ENCODE peak calls at places on chromosome 14, in five cellular contexts. C is HL-60, P is GM12878, H is SK-N-SH, A is suprapubic skin. D is an unnamed sample.
A peak's percentile ranks its signal among the peaks of the same experiment; 100 is the strongest.

GRCh38 chr14:51310453-51311074 is 70.5 kb downstream of the TMX1 start:
- DNase-seq in C (no peak), P (no peak), H (peak; percentile 10), A (no peak), D (no peak)

GRCh38 chr14:99234982-99235491 is 37.0 kb downstream of the BCL11B start:
- DNase-seq in C (no peak), P (no peak), H (no peak), A (no peak), D (no peak)

GRCh38 chr14:28157887-28158791 is 608.4 kb upstream of the FOXG1 start:
- DNase-seq in C (no peak), P (no peak), H (peak; percentile 12), A (no peak), D (no peak)

GRCh38 chr14:105891631-105892452 is 365.5 kb downstream of the TMEM121 start:
- DNase-seq in C (no peak), P (no peak), H (no peak), A (peak; percentile 76), D (peak; percentile 17)

GRCh38 chr14:104968153-104968527 is 10.0 kb downstream of the AHNAK2 start:
- DNase-seq in C (no peak), P (no peak), H (peak; percentile 75), A (peak; percentile 90), D (peak; percentile 45)

GRCh38 chr14:50772361-50772760 is 58.6 kb downstream of the NIN start:
- DNase-seq in C (no peak), P (no peak), H (no peak), A (no peak), D (no peak)

GRCh38 chr14:71163842-71164500 is 256.7 kb downstream of the PCNX1 start:
- DNase-seq in C (no peak), P (no peak), H (no peak), A (peak; percentile 49), D (no peak)

GRCh38 chr14:56300495-56300894 is 182.3 kb downstream of the PELI2 start:
- DNase-seq in C (no peak), P (no peak), H (no peak), A (no peak), D (no peak)

GRCh38 chr14:105392161-105393090 is 5.9 kb upstream of the TEX22 start:
- DNase-seq in C (no peak), P (no peak), H (no peak), A (peak; percentile 68), D (no peak)

GRCh38 chr14:54589076-54589475 is 22.1 kb downstream of the SAMD4A start:
- DNase-seq in C (no peak), P (no peak), H (no peak), A (no peak), D (no peak)

GRCh38 chr14:50605776-50606175 is 45.8 kb downstream of the ATL1 start:
- DNase-seq in C (no peak), P (no peak), H (no peak), A (no peak), D (no peak)

GRCh38 chr14:19895282-19895681 is 20.3 kb downstream of the OR4K2 start:
- DNase-seq in C (no peak), P (no peak), H (no peak), A (no peak), D (no peak)

GRCh38 chr14:101480747-101481530 is 80.4 kb upstream of the DIO3 start:
- DNase-seq in C (no peak), P (no peak), H (no peak), A (peak; percentile 67), D (peak; percentile 15)

GRCh38 chr14:54428527-54428926 is 12.6 kb downstream of the CNIH1 start:
- DNase-seq in C (no peak), P (no peak), H (no peak), A (no peak), D (no peak)

GRCh38 chr14:82720931-82721330 is 1187.3 kb upstream of the SEL1L start:
- DNase-seq in C (no peak), P (no peak), H (no peak), A (no peak), D (no peak)

GRCh38 chr14:24032727-24033418 is 18.9 kb upstream of the CARMIL3 start:
- DNase-seq in C (peak; percentile 93), P (no peak), H (no peak), A (no peak), D (peak; percentile 49)

GRCh38 chr14:50834802-50835276 is 3.9 kb upstream of the NIN start:
- DNase-seq in C (no peak), P (no peak), H (no peak), A (no peak), D (no peak)

GRCh38 chr14:102500190-102500661 is 9.3 kb downstream of the ANKRD9 start:
- DNase-seq in C (no peak), P (no peak), H (no peak), A (no peak), D (no peak)

GRCh38 chr14:54667026-54667744 is 100.3 kb downstream of the SAMD4A start:
- DNase-seq in C (no peak), P (no peak), H (no peak), A (no peak), D (no peak)

GRCh38 chr14:46490150-46490769 is 161.3 kb downstream of the RPL10L start:
- DNase-seq in C (no peak), P (peak; percentile 52), H (no peak), A (no peak), D (no peak)

GRCh38 chr14:104267895-104268294 is 129.5 kb downstream of the KIF26A start:
- DNase-seq in C (no peak), P (no peak), H (no peak), A (no peak), D (peak; percentile 15)

GRCh38 chr14:92397140-92397815 is 74.3 kb downstream of the SLC24A4 start:
- DNase-seq in C (no peak), P (no peak), H (no peak), A (no peak), D (no peak)

GRCh38 chr14:32259368-32260013 is 56.4 kb upstream of the RNU6-8 start:
- DNase-seq in C (no peak), P (peak; percentile 66), H (peak; percentile 58), A (no peak), D (no peak)

GRCh38 chr14:105069887-105070759 is 4.9 kb upstream of the GPR132 start:
- DNase-seq in C (peak; percentile 93), P (peak; percentile 98), H (no peak), A (peak; percentile 80), D (no peak)

GRCh38 chr14:101969480-101969879 is 5.1 kb downstream of the DYNC1H1 start:
- DNase-seq in C (no peak), P (no peak), H (no peak), A (no peak), D (no peak)

GRCh38 chr14:34498684-34499412 is 36.8 kb upstream of the SPTSSA start:
- DNase-seq in C (no peak), P (no peak), H (peak; percentile 45), A (no peak), D (peak; percentile 53)

GRCh38 chr14:61103541-61104339 is 122.7 kb downstream of the SLC38A6 start:
- DNase-seq in C (peak; percentile 60), P (no peak), H (peak; percentile 28), A (peak; percentile 83), D (no peak)

GRCh38 chr14:98704441-98704840 is 567.6 kb downstream of the BCL11B start:
- DNase-seq in C (no peak), P (no peak), H (no peak), A (no peak), D (no peak)

GRCh38 chr14:95533391-95533821 is 1.4 kb upstream of the GLRX5 start:
- DNase-seq in C (no peak), P (no peak), H (peak; percentile 55), A (peak; percentile 32), D (no peak)

DNA sequence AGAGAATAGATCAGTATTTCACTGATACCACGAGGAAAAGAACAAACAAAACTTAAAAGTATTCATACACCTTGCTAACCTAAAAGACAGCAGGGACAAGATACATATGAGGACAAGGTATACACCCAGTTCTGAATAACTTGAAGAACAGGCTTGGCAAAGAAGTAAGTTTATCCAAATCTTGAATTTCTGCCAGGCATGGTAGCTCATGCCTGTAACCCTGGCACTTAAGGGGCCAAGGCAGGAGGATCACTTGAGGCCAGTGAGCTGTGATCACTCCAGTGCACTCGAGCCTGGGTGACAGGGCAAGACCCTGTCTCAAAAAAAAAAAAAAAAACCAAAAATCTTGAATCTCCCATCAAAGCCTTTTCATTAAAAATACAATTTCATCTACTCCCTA is 25.0 kb downstream of the EIF2S1 start:
- DNase-seq in C (no peak), P (no peak), H (no peak), A (no peak), D (no peak)
- TF ChIP-seq POLR2AphosphoS5 in C (no peak), P (no peak), H (no peak), A (no peak), D (no peak)

DNA sequence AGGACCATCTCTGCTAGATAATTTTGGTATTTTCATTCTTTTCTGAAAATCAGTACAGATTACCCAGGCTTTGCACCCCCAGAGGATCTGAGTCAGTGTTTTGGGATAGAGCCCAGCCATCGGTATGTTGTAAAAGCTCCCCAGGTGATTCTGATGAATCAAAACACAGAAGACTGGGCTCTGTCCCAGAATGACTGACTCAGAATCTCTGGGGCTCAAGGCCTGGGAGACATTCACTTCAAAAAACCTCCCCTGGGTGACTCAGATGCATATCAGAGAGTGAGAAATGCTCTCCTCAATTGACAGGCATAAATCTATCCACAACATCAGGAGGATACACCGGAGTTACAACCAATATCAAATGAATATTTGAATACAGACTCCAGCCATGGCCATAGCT is 32.6 kb downstream of the SLC35F4 start:
- DNase-seq in C (no peak), P (no peak), H (no peak), A (no peak), D (no peak)
- H3K4me3 ChIP-seq in C (no peak overlapping the region), P (no peak overlapping the region), H (no peak overlapping the region), A (no peak overlapping the region), D (no peak overlapping the region)

GRCh38 chr14:68363401-68363800 is 429.5 kb downstream of the ZFP36L1 start:
- DNase-seq in C (no peak), P (no peak), H (no peak), A (no peak), D (no peak)

GRCh38 chr14:68361231-68361630 is 431.6 kb downstream of the ZFP36L1 start:
- DNase-seq in C (no peak), P (no peak), H (no peak), A (no peak), D (no peak)

GRCh38 chr14:68363841-68364711 is 428.8 kb downstream of the ZFP36L1 start:
- DNase-seq in C (no peak), P (no peak), H (no peak), A (no peak), D (no peak)

GRCh38 chr14:68364823-68365222 is 428.0 kb downstream of the ZFP36L1 start:
- DNase-seq in C (no peak), P (no peak), H (no peak), A (no peak), D (no peak)

GRCh38 chr14:68362841-68363240 is 430.0 kb downstream of the ZFP36L1 start:
- DNase-seq in C (no peak), P (no peak), H (no peak), A (no peak), D (no peak)
- H3K27ac ChIP-seq in C (no peak overlapping the region), P (peak overlapping the region; percentile 25), H (no peak overlapping the region), A (no peak overlapping the region), D (no peak overlapping the region)

DNA sequence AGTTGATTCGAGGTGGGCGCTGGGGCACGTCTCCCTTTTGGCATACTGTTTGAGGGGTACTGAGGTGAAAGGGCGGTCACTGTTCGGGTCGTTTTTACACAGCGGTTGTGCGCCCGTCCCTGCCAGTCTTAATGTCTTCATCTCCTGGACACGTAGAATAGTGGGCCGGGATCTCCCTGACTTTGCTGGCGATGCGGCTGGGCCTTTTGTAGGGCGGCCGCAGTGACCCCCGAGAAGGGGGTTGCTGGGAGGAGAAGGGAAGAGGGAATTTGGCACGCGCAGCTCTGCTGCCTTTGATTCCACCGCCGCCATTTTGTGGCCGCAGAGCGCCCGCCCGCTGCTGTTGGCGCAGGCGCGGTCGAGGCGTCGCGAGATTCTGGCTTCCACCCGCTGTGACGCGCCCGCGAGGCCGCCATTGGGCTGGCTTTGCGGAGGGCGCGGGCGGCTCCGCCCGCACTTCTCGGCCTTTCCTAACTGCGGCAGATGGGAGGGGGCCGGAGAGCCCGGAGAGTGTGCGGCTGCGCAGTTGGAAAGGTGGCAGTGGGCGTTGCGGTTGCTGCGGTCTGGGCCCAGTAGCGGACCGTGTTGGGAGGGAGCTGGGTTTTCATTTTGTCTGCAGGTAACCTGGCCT is 542 bp downstream of the SRSF5 start:
- DNase-seq in C (peak; percentile 33), P (peak; percentile 61), H (peak; percentile 94), A (peak; percentile 93), D (peak; percentile 91)
- TF ChIP-seq POLR2AphosphoS5 in C (no peak), P (peak; percentile 92), H (no peak), A (peak; percentile 92), D (peak; percentile 93)